ENCODE peak calls at places on chromosomes 12 and 14, in nine cellular contexts. C is activated T-cell treated with anti-CD3 and anti-CD28 coated beads, Interleukin-2, amount 50 U/mL, for 48 hours; Y is progenitor cell of endocrine pancreas; V is Calu3; P is stimulated activated effector memory CD8-positive, alpha-beta T cell treated with anti-CD3 and anti-CD28 coated beads, Interleukin-12 subunit alpha, Interleukin-12 subunit beta, amount 100 ng/mL, for 72 hours; Q is HuH-7; I is islet precursor cell; W is NCI-H345; B is ACHN. L is an unnamed sample.

GRCh38 chr14:55160989-55161388 is 30.4 kb downstream of the DLGAP5 start:
- DNase-seq in Q (peak), C (no peak), Y (no peak), B (peak), W (no peak), V (no peak), I (no peak), P (no peak), L (peak)

GRCh38 chr12:14281539-14281938 is 83.9 kb upstream of the ATF7IP start:
- DNase-seq in V (no peak), P (no peak), Y (no peak), I (no peak), Q (no peak), C (no peak), W (no peak), B (no peak), L (no peak)

GRCh38 chr14:66085224-66085623 is 400.9 kb upstream of the CCDC196 start:
- DNase-seq in B (no peak), P (no peak), I (no peak), C (no peak), V (no peak), Q (no peak), Y (no peak), W (no peak), L (no peak)

GRCh38 chr14:74380172-74380571 is 31.9 kb downstream of the VRTN start:
- DNase-seq in P (no peak), C (no peak), B (no peak), W (no peak), V (no peak), Q (no peak), Y (no peak), I (no peak), L (no peak)

GRCh38 chr12:76878899-76879709 is at the start of gene CSRP2:
- DNase-seq in V (peak), C (peak), Y (peak), Q (peak), B (peak), I (peak), P (peak), W (peak), L (peak)

GRCh38 chr14:51576899-51577298 is 74.8 kb upstream of the FRMD6 start:
- DNase-seq in V (no peak), C (no peak), Y (no peak), P (no peak), B (no peak), I (no peak), Q (no peak), W (no peak), L (no peak)

GRCh38 chr12:116492703-116493324 is 66.4 kb upstream of the MAP1LC3B2 start:
- DNase-seq in Q (peak), W (no peak), C (no peak), P (no peak), V (no peak), Y (no peak), B (peak), I (no peak), L (no peak)

GRCh38 chr12:28890664-28891063 is 258.4 kb upstream of the FAR2 start:
- DNase-seq in W (no peak), Q (no peak), Y (no peak), B (no peak), I (no peak), C (no peak), V (no peak), P (no peak), L (no peak)

GRCh38 chr12:102484017-102484731 is 3.8 kb upstream of the IGF1 start:
- DNase-seq in Q (peak), W (peak), Y (peak), I (peak), V (peak), C (peak), P (peak), B (peak), L (peak)

GRCh38 chr12:24226745-24227350 is 277.4 kb upstream of the SOX5 start:
- DNase-seq in P (no peak), B (peak), C (no peak), I (peak), W (no peak), V (peak), Q (peak), Y (no peak), L (no peak)

GRCh38 chr12:4440187-4440941 is 5.3 kb downstream of the FGF6 start:
- DNase-seq in B (no peak), C (no peak), Y (peak), W (peak), I (peak), P (no peak), Q (no peak), V (no peak), L (no peak)

GRCh38 chr14:38391334-38391733 is 135.4 kb upstream of the CLEC14A start:
- DNase-seq in Y (no peak), W (no peak), P (no peak), V (no peak), C (no peak), I (no peak), B (no peak), Q (no peak), L (no peak)

GRCh38 chr14:81555051-81555450 is 21.4 kb upstream of the SEL1L start:
- DNase-seq in Y (no peak), Q (no peak), W (no peak), P (no peak), B (no peak), I (no peak), C (no peak), V (no peak), L (no peak)

GRCh38 chr14:66596241-66596985 is 88.5 kb downstream of the GPHN start:
- DNase-seq in I (no peak), Y (no peak), B (no peak), V (no peak), P (no peak), Q (no peak), C (no peak), W (peak), L (no peak)

GRCh38 chr14:72104011-72104613 is 171.9 kb downstream of the RGS6 start:
- DNase-seq in I (peak), C (peak), V (peak), P (peak), W (no peak), Y (no peak), Q (peak), B (peak), L (no peak)

GRCh38 chr12:88579941-88580871 is at the start of gene KITLG:
- DNase-seq in Y (peak), I (peak), Q (peak), C (peak), B (peak), P (no peak), V (peak), W (peak), L (no peak)

GRCh38 chr12:80711866-80712265 is 4.4 kb downstream of the MYF6 start:
- DNase-seq in W (no peak), V (no peak), I (no peak), Q (no peak), P (no peak), C (no peak), Y (no peak), B (no peak), L (no peak)

GRCh38 chr14:61472025-61472672 is 150.8 kb downstream of the PRKCH start:
- DNase-seq in P (no peak), V (peak), Q (no peak), Y (no peak), I (no peak), W (no peak), B (peak), C (peak), L (no peak)

GRCh38 chr12:48813464-48814312 is 4.6 kb upstream of the CACNB3 start:
- DNase-seq in W (no peak), V (no peak), I (peak), Y (no peak), P (no peak), Q (no peak), B (no peak), C (no peak), L (no peak)

GRCh38 chr14:102363182-102363952 is 626 bp downstream of the TECPR2 start:
- DNase-seq in P (no peak), W (peak), Y (no peak), I (peak), Q (peak), V (no peak), C (peak), B (peak), L (no peak)

GRCh38 chr12:58961906-58962305 is 41.6 kb upstream of the LRIG3 start:
- DNase-seq in C (no peak), I (no peak), B (no peak), Q (no peak), W (no peak), P (no peak), Y (no peak), V (no peak), L (no peak)

GRCh38 chr12:113161415-113162016 is 12.0 kb downstream of the CFAP73 start:
- DNase-seq in Y (no peak), V (no peak), B (peak), P (no peak), I (peak), Q (no peak), W (peak), C (no peak), L (peak)

GRCh38 chr12:96237465-96238077 is 43.4 kb downstream of the ELK3 start:
- DNase-seq in I (peak), Y (no peak), C (peak), P (no peak), V (peak), Q (no peak), B (peak), W (no peak), L (no peak)

GRCh38 chr12:6927379-6927991 is at the start of gene ATN1:
- DNase-seq in Y (peak), C (peak), P (peak), I (peak), B (peak), Q (peak), V (peak), W (peak), L (peak)

GRCh38 chr14:74324945-74325361 is 22.2 kb upstream of the ABCD4 start:
- DNase-seq in C (no peak), P (no peak), I (no peak), W (peak), Y (no peak), V (no peak), B (peak), Q (peak), L (no peak)

GRCh38 chr12:75820848-75821578 is 210.6 kb downstream of the PHLDA1 start:
- DNase-seq in P (no peak), W (no peak), Y (no peak), V (no peak), B (peak), I (no peak), Q (no peak), C (no peak), L (no peak)

GRCh38 chr12:47400251-47400650 is 305.6 kb downstream of the RPAP3 start:
- DNase-seq in Y (no peak), Q (no peak), C (no peak), P (no peak), W (no peak), B (no peak), V (no peak), I (no peak), L (no peak)

GRCh38 chr12:59700145-59700435 is 104.3 kb downstream of the SLC16A7 start:
- DNase-seq in B (no peak), P (no peak), Y (no peak), Q (no peak), W (no peak), C (no peak), I (no peak), V (no peak), L (no peak)

GRCh38 chr12:13530966-13531365 is 334.4 kb downstream of the EMP1 start:
- DNase-seq in Y (no peak), P (no peak), Q (no peak), V (no peak), I (no peak), B (no peak), C (no peak), W (peak), L (no peak)

GRCh38 chr12:80766897-80767296 is 50.2 kb downstream of the MYF5 start:
- DNase-seq in P (no peak), C (no peak), I (no peak), Q (no peak), B (no peak), W (no peak), Y (no peak), V (no peak), L (no peak)

GRCh38 chr12:122097641-122098364 is 19.2 kb downstream of the MLXIP start:
- DNase-seq in C (no peak), B (no peak), Q (no peak), W (peak), I (peak), V (peak), Y (peak), P (no peak), L (no peak)

GRCh38 chr12:116604151-116604550 is 45.0 kb downstream of the MAP1LC3B2 start:
- DNase-seq in Q (no peak), W (no peak), I (peak), V (no peak), C (no peak), Y (no peak), B (no peak), P (no peak), L (no peak)

GRCh38 chr12:50090391-50090790 is 5.2 kb downstream of the SMARCD1 start:
- DNase-seq in W (no peak), P (no peak), Y (no peak), Q (no peak), I (no peak), V (no peak), C (no peak), B (no peak), L (no peak)

GRCh38 chr14:24147761-24148428 is 597 bp downstream of the RNF31 start:
- DNase-seq in Q (no peak), W (no peak), V (no peak), C (no peak), I (no peak), Y (no peak), P (no peak), B (no peak), L (peak)

GRCh38 chr12:106021516-106021915 is 117.2 kb downstream of the NUAK1 start:
- DNase-seq in I (no peak), P (no peak), B (no peak), W (no peak), Y (no peak), Q (peak), C (no peak), V (no peak), L (no peak)

GRCh38 chr14:71206766-71207371 is 299.6 kb downstream of the PCNX1 start:
- DNase-seq in Y (no peak), Q (no peak), B (peak), V (peak), P (no peak), W (peak), I (no peak), C (no peak), L (no peak)

GRCh38 chr14:68506645-68507405 is 286.0 kb downstream of the ZFP36L1 start:
- DNase-seq in I (no peak), C (peak), Y (no peak), W (no peak), P (no peak), Q (no peak), V (no peak), B (no peak), L (peak)

GRCh38 chr12:109291531-109292341 is 17.3 kb downstream of the FOXN4 start:
- DNase-seq in B (no peak), Y (peak), C (peak), W (peak), V (peak), I (peak), P (no peak), Q (no peak), L (no peak)

GRCh38 chr14:51395361-51395849 is 155.4 kb downstream of the TMX1 start:
- DNase-seq in B (peak), V (no peak), I (peak), W (no peak), Q (no peak), P (no peak), C (no peak), Y (no peak), L (no peak)

L was measured in B cell.